ENCODE peak calls at places on chromosomes 12 and 14, in ten cellular contexts. V, K, R, H, W, L, Y, J, X and T are unnamed samples.

GRCh38 chr14:70827366-70828151 is 18.2 kb upstream of the MAP3K9 start:
- DNase-seq in V (no peak), K (no peak), R (no peak), H (no peak), W (no peak), L (no peak), Y (no peak), J (no peak), X (no peak), T (no peak)

GRCh38 chr12:6145584-6145983 is 21.1 kb upstream of the VWF start:
- DNase-seq in V (no peak), K (peak), R (no peak), H (no peak), W (no peak), L (no peak), Y (no peak), J (no peak), X (no peak), T (no peak)

GRCh38 chr14:97033556-97034081 is 236.4 kb downstream of the VRK1 start:
- DNase-seq in V (no peak), K (no peak), R (no peak), H (no peak), W (no peak), L (no peak), Y (no peak), J (no peak), X (no peak), T (no peak)

GRCh38 chr14:26694521-26694920 is 96.7 kb upstream of the NOVA1 start:
- DNase-seq in V (no peak), K (no peak), R (no peak), H (no peak), W (no peak), L (no peak), Y (no peak), J (no peak), X (no peak), T (no peak)

GRCh38 chr14:55071870-55072640 is 20.6 kb downstream of the MAPK1IP1L start:
- DNase-seq in V (peak), K (peak), R (peak), H (no peak), W (peak), L (no peak), Y (peak), J (no peak), X (peak), T (peak)

GRCh38 chr14:93733231-93733630 is 55.1 kb downstream of the PRIMA1 start:
- DNase-seq in V (no peak), K (no peak), R (no peak), H (no peak), W (no peak), L (no peak), Y (no peak), J (no peak), X (no peak), T (no peak)

GRCh38 chr12:107399061-107399460 is 286.5 kb upstream of the PWP1 start:
- DNase-seq in V (peak), K (no peak), R (no peak), H (no peak), W (no peak), L (no peak), Y (no peak), J (no peak), X (peak), T (no peak)

GRCh38 chr14:68787235-68787727 is 5.6 kb downstream of the ZFP36L1 start:
- DNase-seq in V (no peak), K (no peak), R (peak), H (peak), W (no peak), L (no peak), Y (peak), J (no peak), X (no peak), T (peak)

GRCh38 chr12:120599672-120600537 is 18.7 kb upstream of the POP5 start:
- DNase-seq in V (no peak), K (no peak), R (no peak), H (no peak), W (no peak), L (no peak), Y (no peak), J (no peak), X (no peak), T (no peak)